ENCODE peak calls at places on chromosomes 11 and 22, in five cellular contexts. One of them, this sample, is unnamed.

GRCh38 chr11:119461250-119461963 is 38.4 kb upstream of the THY1 start:
- DNase-seq in left lung: no peak
- DNase-seq in activated CD8-positive, alpha-beta memory T cell treated with anti-CD3 and anti-CD28 coated beads for 1 hour: no peak
- DNase-seq in sigmoid colon: no peak
- DNase-seq in stimulated activated CD4-positive, alpha-beta T cell treated with anti-CD3 and anti-CD28 coated beads, Interleukin-15, amount 100 ng/mL, for 1 hour: no peak
- DNase-seq in this sample: no peak

GRCh38 chr11:19398273-19398672 is 157.5 kb upstream of the E2F8 start:
- DNase-seq in stimulated activated CD4-positive, alpha-beta T cell treated with anti-CD3 and anti-CD28 coated beads, Interleukin-15, amount 100 ng/mL, for 1 hour: no peak
- DNase-seq in activated CD8-positive, alpha-beta memory T cell treated with anti-CD3 and anti-CD28 coated beads for 1 hour: no peak
- DNase-seq in sigmoid colon: no peak
- DNase-seq in left lung: no peak
- DNase-seq in this sample: no peak

GRCh38 chr22:29787371-29787980 is 20.3 kb downstream of the UQCR10 start:
- DNase-seq in left lung: no peak
- DNase-seq in stimulated activated CD4-positive, alpha-beta T cell treated with anti-CD3 and anti-CD28 coated beads, Interleukin-15, amount 100 ng/mL, for 1 hour: no peak
- DNase-seq in activated CD8-positive, alpha-beta memory T cell treated with anti-CD3 and anti-CD28 coated beads for 1 hour: no peak
- DNase-seq in sigmoid colon: no peak
- DNase-seq in this sample: no peak

GRCh38 chr11:3161720-3162409 is 3.2 kb downstream of the OSBPL5 start:
- DNase-seq in activated CD8-positive, alpha-beta memory T cell treated with anti-CD3 and anti-CD28 coated beads for 1 hour: no peak
- DNase-seq in stimulated activated CD4-positive, alpha-beta T cell treated with anti-CD3 and anti-CD28 coated beads, Interleukin-15, amount 100 ng/mL, for 1 hour: no peak
- DNase-seq in sigmoid colon: no peak
- DNase-seq in left lung: peak
- DNase-seq in this sample: no peak

GRCh38 chr11:1226226-1226961 is 3.5 kb downstream of the MUC5B start:
- DNase-seq in left lung: peak
- DNase-seq in sigmoid colon: peak
- DNase-seq in stimulated activated CD4-positive, alpha-beta T cell treated with anti-CD3 and anti-CD28 coated beads, Interleukin-15, amount 100 ng/mL, for 1 hour: no peak
- DNase-seq in activated CD8-positive, alpha-beta memory T cell treated with anti-CD3 and anti-CD28 coated beads for 1 hour: no peak
- DNase-seq in this sample: no peak

GRCh38 chr11:115784796-115785521 is 280.7 kb upstream of the CADM1 start:
- DNase-seq in stimulated activated CD4-positive, alpha-beta T cell treated with anti-CD3 and anti-CD28 coated beads, Interleukin-15, amount 100 ng/mL, for 1 hour: no peak
- DNase-seq in left lung: no peak
- DNase-seq in sigmoid colon: no peak
- DNase-seq in activated CD8-positive, alpha-beta memory T cell treated with anti-CD3 and anti-CD28 coated beads for 1 hour: no peak
- DNase-seq in this sample: no peak

GRCh38 chr11:63765688-63766241 is 2.8 kb downstream of the ZFTA start:
- DNase-seq in left lung: no peak
- DNase-seq in stimulated activated CD4-positive, alpha-beta T cell treated with anti-CD3 and anti-CD28 coated beads, Interleukin-15, amount 100 ng/mL, for 1 hour: no peak
- DNase-seq in activated CD8-positive, alpha-beta memory T cell treated with anti-CD3 and anti-CD28 coated beads for 1 hour: no peak
- DNase-seq in sigmoid colon: no peak
- DNase-seq in this sample: no peak

GRCh38 chr22:24405631-24406321 is 21.6 kb upstream of the ADORA2A start:
- DNase-seq in sigmoid colon: no peak
- DNase-seq in activated CD8-positive, alpha-beta memory T cell treated with anti-CD3 and anti-CD28 coated beads for 1 hour: no peak
- DNase-seq in stimulated activated CD4-positive, alpha-beta T cell treated with anti-CD3 and anti-CD28 coated beads, Interleukin-15, amount 100 ng/mL, for 1 hour: no peak
- DNase-seq in left lung: no peak
- DNase-seq in this sample: no peak

GRCh38 chr22:37061611-37062365 is 10.2 kb downstream of the KCTD17 start:
- DNase-seq in sigmoid colon: no peak
- DNase-seq in left lung: no peak
- DNase-seq in stimulated activated CD4-positive, alpha-beta T cell treated with anti-CD3 and anti-CD28 coated beads, Interleukin-15, amount 100 ng/mL, for 1 hour: no peak
- DNase-seq in activated CD8-positive, alpha-beta memory T cell treated with anti-CD3 and anti-CD28 coated beads for 1 hour: no peak
- DNase-seq in this sample: no peak

GRCh38 chr11:334264-335033 is 13.8 kb upstream of the IFITM3 start:
- DNase-seq in left lung: no peak
- DNase-seq in activated CD8-positive, alpha-beta memory T cell treated with anti-CD3 and anti-CD28 coated beads for 1 hour: no peak
- DNase-seq in stimulated activated CD4-positive, alpha-beta T cell treated with anti-CD3 and anti-CD28 coated beads, Interleukin-15, amount 100 ng/mL, for 1 hour: no peak
- DNase-seq in sigmoid colon: peak
- DNase-seq in this sample: no peak

GRCh38 chr22:26553056-26553752 is 36.7 kb downstream of the TPST2 start:
- DNase-seq in sigmoid colon: no peak
- DNase-seq in left lung: no peak
- DNase-seq in stimulated activated CD4-positive, alpha-beta T cell treated with anti-CD3 and anti-CD28 coated beads, Interleukin-15, amount 100 ng/mL, for 1 hour: no peak
- DNase-seq in activated CD8-positive, alpha-beta memory T cell treated with anti-CD3 and anti-CD28 coated beads for 1 hour: no peak
- DNase-seq in this sample: no peak

GRCh38 chr11:65486570-65487466 is 12.0 kb upstream of the MALAT1 start:
- DNase-seq in left lung: no peak
- DNase-seq in stimulated activated CD4-positive, alpha-beta T cell treated with anti-CD3 and anti-CD28 coated beads, Interleukin-15, amount 100 ng/mL, for 1 hour: no peak
- DNase-seq in sigmoid colon: peak
- DNase-seq in activated CD8-positive, alpha-beta memory T cell treated with anti-CD3 and anti-CD28 coated beads for 1 hour: no peak
- DNase-seq in this sample: no peak

This sample was measured in central memory CD8-positive, alpha-beta T cell.